ENCODE peak calls at places on chromosomes 4 and X, in nine cellular contexts. Y, H, F, R, U, D, V, A and P are unnamed samples.

GRCh38 chrX:31269914-31270313 is 198.1 kb upstream of the FTHL17 start:
- DNase-seq in D (no peak), A (no peak), V (no peak), U (no peak), Y (no peak), F (no peak), R (no peak), H (no peak), P (no peak)

GRCh38 chr4:185222598-185222997 is 13.2 kb downstream of the SNX25 start:
- DNase-seq in U (no peak), D (no peak), V (no peak), R (peak; percentile 50), H (no peak), A (peak; percentile 84), F (no peak), Y (no peak), P (peak; percentile 79)

GRCh38 chr4:15349426-15349825 is 78.4 kb upstream of the C1QTNF7 start:
- DNase-seq in Y (peak; percentile 7), H (no peak), F (peak; percentile 74), A (peak; percentile 14), V (no peak), R (peak; percentile 69), D (no peak), U (no peak), P (no peak)

GRCh38 chrX:149259241-149259640 is 245.9 kb downstream of the IDS start:
- DNase-seq in U (no peak), F (no peak), V (no peak), H (no peak), D (no peak), A (peak; percentile 53), R (no peak), Y (peak; percentile 9), P (no peak)

GRCh38 chrX:15336023-15336413 is 695 bp upstream of the PIGA start:
- DNase-seq in V (no peak), D (no peak), A (peak; percentile 71), H (no peak), F (peak; percentile 45), U (peak; percentile 73), Y (peak; percentile 12), R (peak; percentile 76), P (peak; percentile 70)

GRCh38 chr4:73187325-73187724 is 71.3 kb downstream of the ANKRD17 start:
- DNase-seq in U (peak; percentile 12), R (no peak), V (no peak), F (peak; percentile 55), H (no peak), A (peak; percentile 44), D (no peak), Y (no peak), P (peak; percentile 27)

GRCh38 chr4:121726642-121727268 is 30.0 kb upstream of the ANXA5 start:
- DNase-seq in Y (peak; percentile 79), F (peak; percentile 85), U (peak; percentile 61), D (no peak), R (peak; percentile 83), H (no peak), A (peak; percentile 82), V (peak; percentile 4), P (peak; percentile 83)

GRCh38 chr4:79935264-79935663 is 137.8 kb downstream of the ANTXR2 start:
- DNase-seq in V (no peak), D (no peak), A (no peak), Y (no peak), R (no peak), U (no peak), F (no peak), H (no peak), P (no peak)

GRCh38 chr4:153471691-153472080 is 5.5 kb downstream of the TMEM131L start:
- DNase-seq in U (no peak), Y (no peak), V (no peak), R (no peak), H (no peak), F (no peak), D (no peak), A (no peak), P (peak; percentile 25)

GRCh38 chrX:39534949-39535348 is 562.8 kb downstream of the BCOR start:
- DNase-seq in Y (no peak), H (no peak), U (no peak), R (no peak), V (no peak), A (no peak), D (no peak), F (peak; percentile 39), P (no peak)

GRCh38 chrX:23742174-23742692 is 843 bp downstream of the ACOT9 start:
- DNase-seq in D (no peak), A (peak; percentile 64), R (peak; percentile 86), H (no peak), V (no peak), U (peak; percentile 64), F (peak; percentile 83), Y (peak; percentile 87), P (peak; percentile 80)

GRCh38 chr4:2803624-2804448 is 11.0 kb downstream of the SH3BP2 start:
- DNase-seq in V (no peak), U (no peak), D (no peak), F (no peak), R (no peak), H (no peak), Y (no peak), A (no peak), P (no peak)

GRCh38 chr4:6788123-6788522 is 5.6 kb downstream of the KIAA0232 start:
- DNase-seq in U (no peak), F (no peak), Y (no peak), H (no peak), R (no peak), A (no peak), D (no peak), V (no peak), P (no peak)

GRCh38 chr4:105544517-105544916 is 7.9 kb upstream of the ARHGEF38 start:
- DNase-seq in U (no peak), R (no peak), V (no peak), Y (peak; percentile 21), D (no peak), F (no peak), H (no peak), A (peak; percentile 4), P (no peak)

GRCh38 chr4:186820371-186820990 is 96.8 kb upstream of the FAT1 start:
- DNase-seq in D (no peak), Y (peak; percentile 86), U (no peak), V (no peak), F (no peak), H (no peak), A (peak; percentile 47), R (peak; percentile 7), P (no peak)

GRCh38 chrX:43860646-43861370 is 21.4 kb downstream of the MAOB start:
- DNase-seq in D (no peak), H (no peak), F (no peak), V (peak; percentile 62), U (peak; percentile 60), A (peak; percentile 24), R (no peak), Y (peak; percentile 11), P (peak; percentile 7)

GRCh38 chr4:139833131-139833930 is 167.7 kb downstream of the MGST2 start:
- DNase-seq in R (no peak), V (no peak), F (no peak), A (no peak), H (no peak), D (no peak), U (no peak), Y (no peak), P (no peak)

GRCh38 chr4:119041951-119042560 is 93.6 kb upstream of the MYOZ2 start:
- DNase-seq in U (peak; percentile 81), D (no peak), H (no peak), R (peak; percentile 92), A (peak; percentile 84), Y (peak; percentile 96), F (peak; percentile 86), V (peak; percentile 39), P (peak; percentile 88)

GRCh38 chr4:70251250-70251944 is 9.0 kb downstream of the CSN3 start:
- DNase-seq in Y (no peak), U (no peak), D (no peak), F (no peak), R (no peak), V (no peak), A (no peak), H (no peak), P (no peak)

GRCh38 chr4:107589269-107589668 is 130.8 kb downstream of the PAPSS1 start:
- DNase-seq in V (no peak), D (no peak), Y (no peak), F (no peak), H (no peak), A (no peak), R (no peak), U (no peak), P (no peak)

GRCh38 chr4:107997001-107997788 is 7.5 kb downstream of the HADH start:
- DNase-seq in V (no peak), H (no peak), U (no peak), D (no peak), R (peak; percentile 60), Y (peak; percentile 95), F (no peak), A (peak; percentile 65), P (peak; percentile 65)

GRCh38 chrX:154804957-154805695 is at the start of gene MPP1:
- DNase-seq in H (peak; percentile 76), D (peak; percentile 40), R (peak; percentile 84), U (peak; percentile 73), Y (peak; percentile 73), A (peak; percentile 61), F (peak; percentile 83), V (peak; percentile 51), P (peak; percentile 68)

GRCh38 chr4:56937262-56937661 is 29.6 kb downstream of the REST start:
- DNase-seq in F (no peak), U (peak; percentile 29), H (no peak), D (no peak), R (peak; percentile 74), A (peak; percentile 80), Y (peak; percentile 46), V (no peak), P (peak; percentile 77)

GRCh38 chr4:1567519-1567807 is 116.7 kb downstream of the FAM53A start:
- DNase-seq in U (no peak), V (no peak), F (no peak), R (no peak), A (no peak), Y (no peak), D (no peak), H (no peak), P (no peak)

GRCh38 chr4:75513529-75514130 is 573 bp downstream of the RCHY1 start:
- DNase-seq in A (peak; percentile 9), U (no peak), D (no peak), Y (peak; percentile 13), R (peak; percentile 44), F (no peak), V (no peak), H (no peak), P (peak; percentile 28)

GRCh38 chr4:2256156-2256731 is 5.7 kb downstream of the MXD4 start:
- DNase-seq in R (no peak), U (no peak), Y (no peak), H (no peak), F (no peak), A (no peak), V (no peak), D (no peak), P (no peak)

GRCh38 chrX:2878563-2878962 is 49.8 kb downstream of the GYG2 start:
- DNase-seq in U (no peak), V (no peak), H (no peak), R (no peak), A (no peak), Y (no peak), D (no peak), F (no peak), P (no peak)

GRCh38 chr4:177308842-177309524 is 691 bp upstream of the NEIL3 start:
- DNase-seq in D (no peak), Y (no peak), V (no peak), U (no peak), H (no peak), A (no peak), F (no peak), R (no peak), P (no peak)

GRCh38 chr4:185567828-185568442 is 32.6 kb upstream of the PDLIM3 start:
- DNase-seq in U (no peak), Y (peak; percentile 95), A (peak; percentile 32), H (no peak), F (peak; percentile 40), V (no peak), R (peak; percentile 16), D (no peak), P (no peak)

GRCh38 chr4:146076081-146076480 is 99.4 kb upstream of the LSM6 start:
- DNase-seq in U (no peak), F (no peak), H (no peak), V (no peak), R (no peak), A (no peak), D (no peak), Y (no peak), P (no peak)

GRCh38 chr4:836781-837301 is 10.9 kb upstream of the CPLX1 start:
- DNase-seq in V (no peak), U (no peak), Y (no peak), H (no peak), F (no peak), R (no peak), D (no peak), A (no peak), P (no peak)